ENCODE peak calls at places on chromosomes 6 and 20, in ten cellular contexts. X is right cardiac atrium; T is GM23338; P is right lobe of liver; R is HepG2; V is left lung; A is body of pancreas; L is K562; D is upper lobe of left lung; I is naive thymus-derived CD4-positive, alpha-beta T cell. E is an unnamed sample.

GRCh38 chr6:150720774-150721233 is 121.1 kb downstream of the PLEKHG1 start:
- ATAC-seq in X (no peak), T (peak; percentile 56), P (peak; percentile 41), R (no peak), V (peak; percentile 67), A (peak; percentile 52), L (peak; percentile 68), D (peak; percentile 27), I (peak; percentile 48), E (no peak)

GRCh38 chr6:157381631-157382621 is 936 bp downstream of the ZDHHC14 start:
- ATAC-seq in X (no peak), T (no peak), P (peak; percentile 37), R (no peak), V (no peak), A (peak; percentile 24), L (peak; percentile 13), D (no peak), I (peak; percentile 24), E (no peak)

GRCh38 chr20:50646483-50646996 is 44.8 kb downstream of the RIPOR3 start:
- ATAC-seq in X (peak; percentile 35), T (no peak), P (no peak), R (no peak), V (no peak), A (peak; percentile 22), L (no peak), D (no peak), I (no peak), E (peak; percentile 69)

GRCh38 chr20:45229264-45230056 is 8.3 kb downstream of the SEMG2 start:
- ATAC-seq in X (no peak), T (peak; percentile 97), P (peak; percentile 60), R (peak; percentile 68), V (peak; percentile 88), A (peak; percentile 53), L (peak; percentile 93), D (peak; percentile 83), I (no peak), E (no peak)

GRCh38 chr6:337782-338464 is 45.6 kb downstream of the DUSP22 start:
- ATAC-seq in X (no peak), T (no peak), P (no peak), R (no peak), V (peak; percentile 69), A (no peak), L (peak; percentile 5), D (peak; percentile 32), I (no peak), E (no peak)

GRCh38 chr6:89357390-89357789 is 4.9 kb upstream of the UBE2J1 start:
- ATAC-seq in X (no peak), T (no peak), P (peak; percentile 21), R (no peak), V (no peak), A (no peak), L (no peak), D (no peak), I (no peak), E (no peak)

GRCh38 chr6:36355819-36356218 is 19.1 kb upstream of the BNIP5 start:
- ATAC-seq in X (no peak), T (no peak), P (no peak), R (no peak), V (peak; percentile 16), A (no peak), L (no peak), D (no peak), I (no peak), E (no peak)

GRCh38 chr6:33746036-33746600 is 587 bp downstream of the IP6K3 start:
- ATAC-seq in X (peak; percentile 82), T (peak; percentile 8), P (peak; percentile 38), R (peak; percentile 20), V (no peak), A (no peak), L (peak; percentile 43), D (peak; percentile 7), I (no peak), E (peak; percentile 15)

GRCh38 chr20:41615110-41615509 is 3.1 kb downstream of the CHD6 start:
- ATAC-seq in X (no peak), T (no peak), P (no peak), R (no peak), V (no peak), A (no peak), L (no peak), D (no peak), I (no peak), E (no peak)

GRCh38 chr20:41615671-41616070 is 2.5 kb downstream of the CHD6 start:
- ATAC-seq in X (no peak), T (no peak), P (no peak), R (no peak), V (no peak), A (no peak), L (no peak), D (no peak), I (no peak), E (no peak)

GRCh38 chr20:41617931-41618806 is at the start of gene CHD6:
- ATAC-seq in X (peak; percentile 99), T (peak; percentile 94), P (peak; percentile 97), R (peak; percentile 98), V (peak; percentile 99), A (peak; percentile 99), L (peak; percentile 99), D (peak; percentile 99), I (peak; percentile 96), E (peak; percentile 100)

GRCh38 chr20:41617059-41617921 is 887 bp downstream of the CHD6 start:
- ATAC-seq in X (no peak), T (peak; percentile 1), P (peak; percentile 23), R (no peak), V (peak; percentile 6), A (peak; percentile 8), L (peak; percentile 11), D (no peak), I (peak; percentile 21), E (no peak)

DNA sequence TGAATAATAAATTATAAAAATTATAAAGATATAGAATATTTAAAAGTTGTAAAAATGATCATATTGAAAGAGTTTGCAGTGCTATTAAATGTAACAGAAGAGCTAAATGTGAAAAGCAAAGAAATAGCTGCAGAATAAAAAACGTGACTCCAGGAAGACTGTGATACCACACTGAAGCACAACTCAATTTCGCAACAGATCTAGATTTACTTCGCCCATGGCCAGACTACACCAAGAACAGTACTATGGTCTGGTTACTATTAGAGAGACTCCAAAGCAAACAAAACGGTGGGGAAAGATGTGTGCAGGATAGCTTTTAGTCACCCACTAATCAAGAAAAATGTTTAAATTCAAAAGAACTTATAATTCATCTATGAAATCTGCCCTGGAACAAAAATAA is 1.9 kb downstream of the CHD6 start:
- ATAC-seq in X (no peak), T (no peak), P (peak; percentile 33), R (no peak), V (no peak), A (no peak), L (no peak), D (no peak), I (no peak), E (no peak)
- H3K4me3 ChIP-seq in X (no peak overlapping the region), T (peak overlapping the region; percentile 93), P (no peak overlapping the region), R (peak overlapping the region; percentile 99), V (no peak overlapping the region), A (no peak overlapping the region), L (no peak overlapping the region), D (no peak overlapping the region), I (peak overlapping the region; percentile 48), E (no peak overlapping the region)

GRCh38 chr6:116764557-116764960 is 960 bp downstream of the FAM162B start:
- ATAC-seq in X (peak; percentile 51), T (peak; percentile 68), P (peak; percentile 38), R (peak; percentile 43), V (peak; percentile 34), A (no peak), L (no peak), D (peak; percentile 19), I (no peak), E (peak; percentile 12)

GRCh38 chr6:116762235-116762634 is 3.3 kb downstream of the FAM162B start:
- ATAC-seq in X (no peak), T (no peak), P (no peak), R (no peak), V (no peak), A (no peak), L (no peak), D (no peak), I (no peak), E (no peak)

GRCh38 chr6:116763871-116764270 is 1.6 kb downstream of the FAM162B start:
- ATAC-seq in X (no peak), T (no peak), P (no peak), R (no peak), V (no peak), A (no peak), L (no peak), D (no peak), I (no peak), E (no peak)

GRCh38 chr6:116761779-116762178 is 3.7 kb downstream of the FAM162B start:
- ATAC-seq in X (no peak), T (no peak), P (no peak), R (no peak), V (no peak), A (no peak), L (peak; percentile 84), D (no peak), I (no peak), E (no peak)

DNA sequence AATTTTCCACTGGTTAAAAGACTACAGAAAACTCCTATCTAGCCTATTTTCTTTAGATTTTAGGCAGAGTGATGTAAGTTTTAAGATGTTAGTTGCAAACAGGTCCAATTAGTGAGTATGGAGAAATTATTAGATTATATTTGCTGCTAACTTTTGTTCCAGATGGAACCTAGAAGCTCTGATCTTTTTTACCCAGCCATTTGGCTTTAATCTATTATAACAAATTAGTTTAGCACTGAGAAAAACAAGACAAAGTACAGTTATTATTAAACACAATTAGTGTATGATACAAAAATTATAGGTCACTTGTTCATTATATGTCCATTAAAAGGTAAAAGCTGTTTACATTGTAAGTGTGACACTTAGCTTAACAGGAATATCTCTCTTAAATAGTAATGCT is 2.5 kb downstream of the FAM162B start:
- ATAC-seq in X (no peak), T (no peak), P (no peak), R (no peak), V (no peak), A (no peak), L (no peak), D (no peak), I (no peak), E (no peak)
- H3K27ac ChIP-seq in X (no peak overlapping the region), T (no peak overlapping the region), P (no peak overlapping the region), R (no peak overlapping the region), V (no peak overlapping the region), A (no peak overlapping the region), L (no peak overlapping the region), D (no peak overlapping the region), I (no peak overlapping the region), E (no peak overlapping the region)

GRCh38 chr6:1631251-1631650 is 21.5 kb downstream of the FOXC1 start:
- ATAC-seq in X (no peak), T (no peak), P (no peak), R (no peak), V (no peak), A (peak; percentile 25), L (peak; percentile 23), D (no peak), I (no peak), E (no peak)
- H3K4me3 ChIP-seq in X (no peak overlapping the region), T (no peak overlapping the region), P (no peak overlapping the region), R (no peak overlapping the region), V (no peak overlapping the region), A (no peak overlapping the region), L (no peak overlapping the region), D (no peak overlapping the region), I (no peak overlapping the region), E (no peak overlapping the region)

DNA sequence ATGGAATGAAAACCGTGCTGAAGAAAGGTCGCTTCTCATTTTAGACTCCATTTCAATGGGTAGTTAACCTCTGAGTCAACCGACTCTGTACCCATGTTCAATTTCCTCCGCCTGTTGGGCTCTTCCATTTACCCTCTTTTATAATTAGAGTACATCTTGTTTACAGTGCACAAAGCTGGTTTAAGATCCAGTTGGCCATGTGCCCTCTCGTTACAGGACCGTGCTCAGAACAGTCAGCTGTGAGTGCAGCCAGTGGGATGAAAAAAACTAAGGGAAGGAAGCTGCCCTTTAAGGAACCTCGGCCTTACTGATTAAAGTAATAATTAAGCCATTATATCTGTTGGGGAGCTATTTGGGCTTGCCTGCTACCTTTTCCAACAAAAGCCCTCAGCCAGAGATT is 68.7 kb downstream of the TMEM170B start:
- ATAC-seq in X (peak; percentile 38), T (no peak), P (no peak), R (no peak), V (no peak), A (no peak), L (no peak), D (no peak), I (no peak), E (no peak)
- H3K27ac ChIP-seq in X (no peak overlapping the region), T (no peak overlapping the region), P (no peak overlapping the region), R (no peak overlapping the region), V (no peak overlapping the region), A (peak overlapping the region; percentile 11), L (no peak overlapping the region), D (peak overlapping the region; percentile 56), I (no peak overlapping the region), E (peak overlapping the region; percentile 56)